ENCODE peak calls at places on chromosome 11, in seven cellular contexts. X is gastrocnemius medialis, B is Panc1, A is body of pancreas, V is prostate gland, O is upper lobe of right lung, N is pancreas. C is an unnamed sample. For H3K27me3 and H3K36me3, the result is how much of the 10 kb centered on the place peaks cover.

GRCh38 chr11:3050386-3051325 is 6.6 kb downstream of the CARS1 start:
- DNase-seq in X (peak), N (no peak), O (no peak), V (no peak), A (no peak), B (no peak), C (peak)

GRCh38 chr11:107549253-107549953 is 16.1 kb downstream of the ALKBH8 start:
- DNase-seq in B (no peak), O (no peak), V (no peak), A (no peak), N (no peak), X (no peak), C (peak)

GRCh38 chr11:50187220-50187619 is 154.5 kb downstream of the OR4C45 start:
- DNase-seq in V (no peak), O (no peak), B (no peak), N (no peak), A (no peak), X (no peak), C (no peak)

GRCh38 chr11:15663778-15664218 is 549.1 kb downstream of the INSC start:
- DNase-seq in X (peak), V (no peak), O (no peak), N (no peak), A (peak), B (no peak), C (peak)

GRCh38 chr11:47278058-47278457 is 8.1 kb downstream of the MADD start:
- DNase-seq in N (no peak), A (no peak), X (no peak), V (no peak), O (no peak), B (no peak), C (no peak)

GRCh38 chr11:130831506-130832385 is 84.5 kb downstream of the SNX19 start:
- DNase-seq in A (no peak), B (no peak), X (no peak), O (no peak), N (no peak), V (no peak), C (peak)

GRCh38 chr11:57657290-57658022 is at the start of gene CLP1:
- DNase-seq in N (peak), O (peak), B (peak), X (peak), A (peak), V (peak), C (peak)

GRCh38 chr11:116688202-116688540 is 84.6 kb downstream of the BUD13 start:
- DNase-seq in X (no peak), N (no peak), A (no peak), B (no peak), V (no peak), O (no peak), C (no peak)

GRCh38 chr11:44094260-44094868 is 1.1 kb upstream of the EXT2 start:
- DNase-seq in V (peak), O (no peak), B (peak), X (peak), N (no peak), A (peak), C (peak)

GRCh38 chr11:126793596-126793995 is 207.0 kb downstream of the KIRREL3 start:
- DNase-seq in X (no peak), N (no peak), A (no peak), O (no peak), V (no peak), B (no peak), C (no peak)

GRCh38 chr11:46361283-46362145 is 14.3 kb downstream of the DGKZ start:
- DNase-seq in X (peak), N (peak), B (no peak), A (no peak), V (no peak), O (peak), C (peak)

GRCh38 chr11:133732109-133732508 is 113.2 kb downstream of the SPATA19 start:
- DNase-seq in V (no peak), X (no peak), B (no peak), N (no peak), A (no peak), O (no peak), C (no peak)

GRCh38 chr11:118193910-118194566 is 17.6 kb upstream of the SCN2B start:
- DNase-seq in O (no peak), X (no peak), B (no peak), A (peak), V (no peak), N (no peak), C (no peak)

GRCh38 chr11:106014035-106014434 is 8.0 kb downstream of the MSANTD4 start:
- DNase-seq in X (no peak), N (no peak), B (no peak), V (no peak), A (no peak), O (no peak), C (no peak)

GRCh38 chr11:8389034-8389996 is 125.6 kb upstream of the LMO1 start:
- DNase-seq in B (no peak), A (no peak), X (no peak), O (peak), N (no peak), V (no peak), C (peak)

GRCh38 chr11:116276051-116277044 is 496.4 kb downstream of the BUD13 start:
- DNase-seq in B (peak), A (peak), O (peak), V (peak), N (peak), X (peak), C (peak)

GRCh38 chr11:61955031-61955415 is 4.9 kb downstream of the BEST1 start:
- DNase-seq in O (peak), A (no peak), V (no peak), B (no peak), X (peak), N (no peak), C (peak)

GRCh38 chr11:73344191-73344607 is 32.0 kb upstream of the RELT start:
- DNase-seq in N (no peak), V (no peak), O (no peak), A (no peak), B (no peak), X (no peak), C (no peak)

GRCh38 chr11:38182126-38182907 is 1584.3 kb upstream of the RAG2 start:
- DNase-seq in N (no peak), B (no peak), X (no peak), A (no peak), V (no peak), O (no peak), C (no peak)

GRCh38 chr11:62896049-62896448 is 15.4 kb downstream of the SLC3A2 start:
- DNase-seq in O (no peak), V (no peak), B (no peak), N (no peak), A (no peak), X (no peak), C (no peak)

GRCh38 chr11:16982256-16982671 is 31.9 kb downstream of the PLEKHA7 start:
- DNase-seq in X (no peak), V (no peak), O (no peak), B (no peak), A (peak), N (no peak), C (no peak)

GRCh38 chr11:67428052-67429001 is at the start of gene RPS6KB2:
- DNase-seq in O (peak), A (peak), N (peak), V (peak), B (peak), X (peak), C (peak)

GRCh38 chr11:61587951-61588695 is 7.2 kb upstream of the SYT7 start:
- DNase-seq in O (peak), V (peak), N (peak), A (peak), B (no peak), X (peak), C (peak)

GRCh38 chr11:79440451-79441158 is at the start of gene TENM4:
- DNase-seq in A (no peak), X (peak), B (no peak), O (peak), N (peak), V (peak), C (peak)

GRCh38 chr11:68843703-68844312 is 2.1 kb upstream of the CPT1A start:
- DNase-seq in O (peak), V (peak), X (peak), N (peak), B (no peak), A (peak), C (peak)

GRCh38 chr11:121207485-121208115 is 85.0 kb upstream of the SC5D start:
- DNase-seq in A (no peak), B (no peak), V (no peak), O (no peak), N (no peak), X (no peak), C (no peak)

GRCh38 chr11:73570415-73571114 is 27.3 kb downstream of the FAM168A start:
- DNase-seq in O (no peak), N (no peak), B (peak), X (no peak), V (no peak), A (no peak), C (no peak)

GRCh38 chr11:86291466-86292262 is 10.4 kb upstream of the HIKESHI start:
- DNase-seq in V (peak), A (peak), X (no peak), O (no peak), B (peak), N (peak), C (peak)

GRCh38 chr11:121521145-121522042 is 68.6 kb upstream of the SORL1-AS1 start:
- DNase-seq in B (no peak), O (no peak), N (no peak), X (no peak), V (no peak), A (no peak), C (no peak)

DNA sequence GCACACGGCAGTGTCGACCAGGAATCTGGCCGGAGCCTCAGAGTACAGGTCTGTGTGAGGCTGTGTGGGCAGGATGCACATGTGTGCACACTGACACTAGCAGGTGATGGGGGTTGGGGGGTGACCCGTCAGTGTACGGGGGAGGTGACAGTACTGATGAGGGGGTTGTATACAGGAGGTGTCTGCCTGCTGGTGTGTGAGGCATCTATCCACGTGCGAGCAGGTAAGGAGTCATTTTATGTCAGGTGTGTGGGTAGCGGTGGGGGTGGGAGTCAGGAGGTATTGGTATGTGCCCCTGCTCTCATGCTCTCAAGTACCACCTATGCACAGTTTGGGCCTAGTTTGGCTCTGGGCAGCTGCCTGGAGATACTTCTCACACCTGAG is 4.5 kb upstream of the PHRF1 start:
- DNase-seq in V (no peak), O (no peak), B (no peak), A (no peak), X (no peak), N (no peak), C (no peak)
- H3K27me3 ChIP-seq in V (under half), O (under half), B (under half), A (under half), X (under half), N (under half), C (under half)

DNA sequence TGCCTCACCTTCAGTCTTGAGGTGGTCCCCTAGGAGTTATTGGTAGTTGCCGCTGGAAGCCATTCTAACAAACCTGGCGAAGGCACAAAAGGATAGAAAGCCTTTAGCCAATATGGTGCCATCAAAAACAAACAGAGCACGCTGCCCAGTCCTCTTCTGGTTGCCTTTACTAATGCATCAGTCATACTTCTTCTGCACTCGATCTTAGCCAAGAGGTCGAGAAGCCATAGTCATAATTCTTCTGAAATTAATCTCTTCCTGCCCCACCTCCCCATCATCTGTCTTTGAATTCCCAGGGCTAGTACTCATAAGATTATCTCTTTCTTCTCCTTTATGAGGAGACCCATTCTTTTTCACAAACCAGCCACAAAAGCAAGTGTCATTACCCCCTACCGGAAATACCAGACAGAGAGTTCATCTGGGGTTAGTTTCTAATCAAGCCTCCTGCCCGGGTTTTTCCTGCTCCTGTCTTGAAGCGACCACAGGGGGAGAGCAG is 21.4 kb upstream of the EHF start:
- DNase-seq in O (no peak), A (no peak), V (no peak), B (no peak), X (no peak), N (no peak), C (no peak)
- H3K36me3 ChIP-seq in O (under half), A (under half), V (under half), B (under half), X (under half), N (under half), C (under half)

GRCh38 chr11:65648997-65649491 is 11.1 kb downstream of the SIPA1 start:
- DNase-seq in A (no peak), B (no peak), O (peak), V (no peak), X (no peak), N (no peak), C (no peak)

GRCh38 chr11:65645710-65646109 is 7.8 kb downstream of the SIPA1 start:
- DNase-seq in N (no peak), X (no peak), B (no peak), V (no peak), O (peak), A (no peak), C (no peak)

GRCh38 chr11:65644837-65645236 is 6.9 kb downstream of the SIPA1 start:
- DNase-seq in X (no peak), N (peak), A (no peak), V (no peak), B (no peak), O (no peak), C (no peak)

GRCh38 chr11:65646288-65646734 is 8.4 kb downstream of the SIPA1 start:
- DNase-seq in B (no peak), V (no peak), A (no peak), X (no peak), N (peak), O (peak), C (no peak)

GRCh38 chr11:65646921-65647701 is 9.2 kb downstream of the SIPA1 start:
- DNase-seq in X (no peak), O (peak), V (peak), A (peak), B (no peak), N (peak), C (peak)
- H3K4me3 ChIP-seq in X (peak), O (peak), V (peak), A (peak), B (peak), N (peak), C (peak)

GRCh38 chr11:13276852-13277718 is 505 bp upstream of the BMAL1 start:
- DNase-seq in X (peak), V (peak), A (peak), N (peak), O (peak), B (peak), C (peak)
- H3K27me3 ChIP-seq in X (under half), V (under half), A (under half), N (under half), O (under half), B (under half), C (half or more)

GRCh38 chr11:114416441-114416928 is 16.0 kb downstream of the RBM7 start:
- DNase-seq in O (no peak), A (no peak), B (no peak), X (no peak), N (no peak), V (no peak), C (no peak)

GRCh38 chr11:114413958-114414357 is 13.5 kb downstream of the RBM7 start:
- DNase-seq in V (no peak), O (no peak), A (no peak), X (no peak), N (no peak), B (no peak), C (peak)

DNA sequence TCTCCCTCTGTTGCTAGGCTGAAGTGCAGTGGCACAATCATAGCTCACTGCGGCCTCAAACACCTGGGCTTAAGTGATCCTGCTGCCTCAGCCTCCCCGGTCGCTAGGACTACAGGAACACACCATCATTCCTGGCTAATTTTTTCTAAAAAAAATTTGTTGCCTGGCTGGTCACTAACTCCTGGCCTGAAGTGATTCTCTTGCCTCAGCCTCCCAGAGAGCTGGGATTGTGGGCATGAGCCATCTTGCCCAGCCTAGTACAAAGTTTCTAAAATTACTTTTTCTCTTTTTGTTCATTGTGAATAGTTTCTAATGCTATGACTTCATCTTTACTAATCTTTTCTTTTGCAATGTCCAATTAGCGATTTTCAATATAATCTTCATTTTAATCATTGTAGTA is 12.5 kb downstream of the RBM7 start:
- DNase-seq in A (no peak), B (no peak), V (no peak), X (no peak), O (no peak), N (no peak), C (no peak)
- H3K36me3 ChIP-seq in A (under half), B (under half), V (under half), X (under half), O (under half), N (under half), C (under half)